ENCODE peak calls at places on chromosomes 11 and 22, in five cellular contexts. U is cardiac fibroblast; X is spleen; D is effector CD4-positive, alpha-beta T cell; B is glutamatergic neuron. Z is an unnamed sample.

GRCh38 chr22:38148252-38148651 is 33.4 kb downstream of the PLA2G6 start:
- DNase-seq in B (no peak), X (no peak), U (peak), D (no peak), Z (no peak)

GRCh38 chr22:30804626-30805025 is 110.0 kb downstream of the OSBP2 start:
- DNase-seq in D (no peak), U (peak), X (no peak), B (no peak), Z (no peak)

GRCh38 chr11:131511794-131512193 is 141.4 kb downstream of the NTM start:
- DNase-seq in B (peak), X (no peak), D (no peak), U (no peak), Z (no peak)

GRCh38 chr22:30206964-30207363 is 39.6 kb downstream of the LIF start:
- DNase-seq in U (peak), D (no peak), B (no peak), X (no peak), Z (peak)

GRCh38 chr11:102253018-102253775 is 64.1 kb upstream of the BIRC3 start:
- DNase-seq in B (no peak), X (no peak), D (no peak), U (no peak), Z (no peak)

GRCh38 chr11:105000167-105000566 is 22.8 kb downstream of the CASP5 start:
- DNase-seq in D (no peak), B (no peak), U (peak), X (no peak), Z (no peak)

GRCh38 chr11:120205596-120206161 is 5.2 kb upstream of the OAF start:
- DNase-seq in U (peak), D (no peak), X (no peak), B (no peak), Z (no peak)

GRCh38 chr11:97225794-97226193 is 836.0 kb downstream of the JRKL start:
- DNase-seq in U (no peak), X (no peak), D (no peak), B (no peak), Z (no peak)

GRCh38 chr22:45329536-45329936 is 19.8 kb downstream of the FAM118A start:
- DNase-seq in X (no peak), D (no peak), U (no peak), B (peak), Z (no peak)

GRCh38 chr11:2563216-2564007 is 118.6 kb downstream of the KCNQ1 start:
- DNase-seq in D (no peak), U (no peak), B (peak), X (peak), Z (no peak)

GRCh38 chr11:72614381-72614780 is 59.8 kb downstream of the PDE2A start:
- DNase-seq in X (no peak), U (no peak), D (no peak), B (no peak), Z (no peak)

GRCh38 chr11:119144825-119145476 is 3.9 kb upstream of the ABCG4 start:
- DNase-seq in X (no peak), U (peak), B (peak), D (no peak), Z (peak)

GRCh38 chr22:30435674-30436126 is 10.1 kb downstream of the MTFP1 start:
- DNase-seq in U (no peak), D (peak), X (peak), B (no peak), Z (no peak)